ENCODE peak calls at places on chromosome 14, in six cellular contexts. I is left lobe of liver, G is GM10248, K is lower leg skin, B is EH, U is HuH-7.5. N is an unnamed sample.

GRCh38 chr14:68178282-68178681 is 358.7 kb downstream of the RAD51B start:
- DNase-seq in I (no peak), G (no peak), K (no peak), B (peak), U (no peak), N (no peak)

GRCh38 chr14:31819281-31819680 is 257.8 kb upstream of the ARHGAP5 start:
- DNase-seq in I (no peak), G (no peak), K (no peak), B (no peak), U (no peak), N (no peak)

GRCh38 chr14:69879175-69880047 is at the start of gene SMOC1:
- DNase-seq in I (peak), G (peak), K (no peak), B (no peak), U (peak), N (peak)

GRCh38 chr14:91294153-91294552 is 49.6 kb upstream of the GPR68 start:
- DNase-seq in I (no peak), G (no peak), K (no peak), B (no peak), U (no peak), N (no peak)

GRCh38 chr14:76546426-76547221 is 170.7 kb downstream of the ESRRB start:
- DNase-seq in I (no peak), G (peak), K (no peak), B (peak), U (peak), N (peak)

GRCh38 chr14:39175445-39176262 is 600 bp downstream of the PNN start:
- DNase-seq in I (peak), G (peak), K (no peak), B (peak), U (no peak), N (peak)

GRCh38 chr14:89629383-89629782 is 212.3 kb upstream of the FOXN3 start:
- DNase-seq in I (no peak), G (no peak), K (no peak), B (no peak), U (no peak), N (no peak)

GRCh38 chr14:67674139-67674479 is 323 bp downstream of the VTI1B start:
- DNase-seq in I (peak), G (peak), K (peak), B (peak), U (peak), N (peak)

GRCh38 chr14:24481622-24482324 is 26.3 kb downstream of the CMA1 start:
- DNase-seq in I (no peak), G (peak), K (no peak), B (peak), U (peak), N (peak)